ENCODE peak calls at places on chromosomes 12 and 14, in eight cellular contexts. G, I, B, H, L, T, R and M are unnamed samples.

GRCh38 chr14:83826838-83827237 is 1703.1 kb upstream of the FLRT2 start:
- DNase-seq in R (no peak), B (no peak), G (no peak), I (no peak), H (no peak), L (no peak), T (no peak), M (peak; percentile 65)

GRCh38 chr12:107145397-107145796 is 52.0 kb upstream of the CRY1 start:
- DNase-seq in B (no peak), L (peak; percentile 54), G (no peak), T (no peak), I (no peak), R (no peak), H (no peak), M (peak; percentile 82)

GRCh38 chr14:89915114-89915878 is 39.2 kb downstream of the EFCAB11 start:
- DNase-seq in T (peak; percentile 62), L (peak; percentile 37), I (peak; percentile 32), H (peak; percentile 37), G (peak; percentile 87), R (no peak), B (peak; percentile 51), M (peak; percentile 44)

GRCh38 chr12:47033797-47034555 is 45.4 kb upstream of the PCED1B start:
- DNase-seq in L (peak; percentile 78), R (no peak), T (no peak), B (no peak), G (no peak), H (no peak), I (no peak), M (no peak)

GRCh38 chr12:82688035-82688501 is 1.4 kb downstream of the TMTC2 start:
- DNase-seq in L (peak; percentile 8), B (no peak), T (no peak), H (no peak), R (no peak), I (no peak), G (no peak), M (no peak)

GRCh38 chr12:99092100-99092851 is 447.2 kb downstream of the APAF1 start:
- DNase-seq in G (no peak), T (no peak), R (no peak), I (no peak), H (no peak), L (no peak), B (no peak), M (no peak)

GRCh38 chr12:91189526-91189925 is 6.9 kb upstream of the DCN start:
- DNase-seq in T (no peak), G (no peak), H (no peak), B (no peak), L (peak; percentile 83), I (no peak), R (no peak), M (peak; percentile 69)

GRCh38 chr12:124687695-124688301 is 120.4 kb upstream of the NCOR2 start:
- DNase-seq in L (no peak), T (no peak), R (no peak), G (no peak), H (no peak), B (no peak), I (no peak), M (no peak)

GRCh38 chr14:71449316-71450055 is 482.7 kb upstream of the RGS6 start:
- DNase-seq in G (no peak), H (no peak), B (no peak), T (no peak), L (no peak), R (no peak), I (no peak), M (no peak)

GRCh38 chr14:65880507-65880906 is 468.0 kb downstream of the FUT8 start:
- DNase-seq in T (no peak), L (no peak), I (no peak), G (no peak), H (no peak), B (no peak), R (no peak), M (no peak)

GRCh38 chr14:74251546-74252030 is 12.3 kb downstream of the VSX2 start:
- DNase-seq in B (peak; percentile 70), T (peak; percentile 55), H (peak; percentile 55), G (peak; percentile 92), I (peak; percentile 52), R (no peak), L (peak; percentile 39), M (peak; percentile 40)

GRCh38 chr12:19692091-19692490 is 252.8 kb downstream of the AEBP2 start:
- DNase-seq in L (no peak), H (no peak), G (no peak), I (no peak), B (no peak), R (no peak), T (no peak), M (no peak)

GRCh38 chr14:100594625-100594951 is 7.4 kb upstream of the BEGAIN start:
- DNase-seq in G (peak; percentile 49), R (no peak), I (no peak), T (no peak), B (no peak), L (no peak), H (no peak), M (no peak)

GRCh38 chr14:27485193-27485592 is 887.4 kb upstream of the NOVA1 start:
- DNase-seq in G (no peak), T (no peak), I (no peak), R (no peak), B (no peak), L (no peak), H (no peak), M (no peak)

GRCh38 chr14:102474934-102475333 is 34.6 kb downstream of the ANKRD9 start:
- DNase-seq in I (no peak), R (no peak), B (no peak), H (no peak), L (peak; percentile 13), T (no peak), G (no peak), M (no peak)

GRCh38 chr12:92055877-92056276 is 89.8 kb downstream of the BTG1 start:
- DNase-seq in L (no peak), T (no peak), G (no peak), B (peak; percentile 77), R (no peak), H (no peak), I (peak; percentile 52), M (no peak)

GRCh38 chr12:94644141-94644575 is 6.2 kb downstream of the TMCC3 start:
- DNase-seq in R (no peak), L (peak; percentile 68), G (no peak), I (no peak), H (no peak), B (no peak), T (no peak), M (peak; percentile 41)

GRCh38 chr14:103427485-103428443 is 42.5 kb downstream of the MARK3 start:
- DNase-seq in T (peak; percentile 43), L (peak; percentile 91), R (no peak), H (no peak), G (no peak), I (no peak), B (no peak), M (peak; percentile 65)

GRCh38 chr14:102046337-102047278 is 40.2 kb downstream of the HSP90AA1 start:
- DNase-seq in T (peak; percentile 85), I (no peak), G (peak; percentile 96), R (no peak), B (peak; percentile 26), L (no peak), H (no peak), M (peak; percentile 21)

GRCh38 chr12:58364389-58365086 is 423.2 kb downstream of the ATP23 start:
- DNase-seq in T (no peak), G (no peak), B (no peak), H (peak; percentile 92), I (no peak), L (peak; percentile 100), R (no peak), M (peak; percentile 99)

GRCh38 chr12:79690606-79691298 is at the start of gene PAWR:
- DNase-seq in B (no peak), H (no peak), R (peak; percentile 44), L (peak; percentile 49), T (peak; percentile 74), I (peak; percentile 3), G (peak; percentile 92), M (peak; percentile 95)

GRCh38 chr14:33617154-33617553 is 333.7 kb downstream of the EGLN3 start:
- DNase-seq in L (peak; percentile 93), H (no peak), G (no peak), B (no peak), I (no peak), R (no peak), T (no peak), M (peak; percentile 84)

GRCh38 chr14:72714094-72714493 is 179.8 kb downstream of the DPF3 start:
- DNase-seq in G (no peak), H (no peak), L (no peak), R (no peak), T (no peak), I (no peak), B (peak; percentile 62), M (no peak)

GRCh38 chr12:53995311-53996187 is 4.4 kb upstream of the HOXC9 start:
- DNase-seq in L (no peak), T (peak; percentile 75), B (no peak), G (peak; percentile 95), H (no peak), I (no peak), R (no peak), M (peak; percentile 79)

GRCh38 chr14:56126514-56126913 is 8.3 kb downstream of the PELI2 start:
- DNase-seq in G (no peak), L (no peak), B (no peak), R (no peak), H (no peak), I (no peak), T (no peak), M (no peak)

GRCh38 chr12:130775953-130776856 is 60.1 kb upstream of the RIMBP2 start:
- DNase-seq in L (peak; percentile 82), B (peak; percentile 40), I (no peak), G (no peak), T (peak; percentile 28), R (no peak), H (peak; percentile 86), M (peak; percentile 63)

GRCh38 chr14:75979071-75979571 is 2.7 kb downstream of the TGFB3 start:
- DNase-seq in G (peak; percentile 85), R (no peak), B (no peak), L (no peak), T (peak; percentile 48), I (no peak), H (no peak), M (no peak)

GRCh38 chr14:49875640-49876198 is 17.2 kb upstream of the ARF6 start:
- DNase-seq in T (no peak), R (no peak), G (no peak), H (no peak), L (no peak), B (no peak), I (no peak), M (no peak)

GRCh38 chr14:41629876-41630275 is 23.2 kb downstream of the LRFN5 start:
- DNase-seq in B (no peak), G (no peak), I (no peak), T (no peak), R (no peak), L (no peak), H (no peak), M (no peak)

GRCh38 chr12:4443616-4444015 is 2.0 kb downstream of the FGF6 start:
- DNase-seq in G (peak; percentile 42), R (no peak), T (no peak), L (no peak), H (no peak), B (no peak), I (no peak), M (no peak)

GRCh38 chr12:124454735-124455134 is 112.7 kb downstream of the NCOR2 start:
- DNase-seq in H (no peak), T (no peak), R (no peak), G (no peak), I (no peak), B (no peak), L (peak; percentile 60), M (no peak)

GRCh38 chr12:109523071-109523470 is 45.6 kb downstream of the UBE3B start:
- DNase-seq in H (no peak), I (no peak), L (no peak), G (no peak), B (no peak), R (no peak), T (no peak), M (no peak)

GRCh38 chr12:88181881-88182280 is 39.8 kb downstream of the TMTC3 start:
- DNase-seq in G (no peak), H (no peak), R (no peak), L (no peak), B (no peak), T (no peak), I (no peak), M (no peak)

GRCh38 chr14:64265222-64265621 is 28.9 kb downstream of the ESR2 start:
- DNase-seq in I (no peak), L (no peak), T (no peak), B (no peak), G (no peak), H (no peak), R (no peak), M (no peak)